ENCODE peak calls at places on chromosomes 4 and X, in six cellular contexts. N is body of pancreas, D is neural crest cell, J is GM06990, U is coronary artery, B is MM.1S. Z is an unnamed sample.

GRCh38 chrX:154317391-154318000 is 21.9 kb downstream of the TKTL1 start:
- DNase-seq in N (peak), D (peak), J (no peak), U (no peak), B (no peak), Z (peak)

GRCh38 chrX:153446950-153447580 is 1.2 kb upstream of the TREX2 start:
- DNase-seq in N (no peak), D (no peak), J (no peak), U (no peak), B (no peak), Z (no peak)

GRCh38 chr4:99062120-99062519 is 26.5 kb downstream of the ADH5 start:
- DNase-seq in N (no peak), D (no peak), J (no peak), U (no peak), B (no peak), Z (no peak)

GRCh38 chr4:15479089-15479912 is 9.6 kb downstream of the CC2D2A start:
- DNase-seq in N (peak), D (peak), J (peak), U (peak), B (peak), Z (peak)

GRCh38 chrX:15310117-15310516 is 5.3 kb downstream of the ASB11 start:
- DNase-seq in N (peak), D (no peak), J (no peak), U (no peak), B (no peak), Z (no peak)

GRCh38 chr4:7108660-7109059 is 40.8 kb upstream of the GRPEL1 start:
- DNase-seq in N (no peak), D (no peak), J (no peak), U (no peak), B (no peak), Z (no peak)

GRCh38 chr4:154743683-154744340 is at the start of gene LRAT:
- DNase-seq in N (peak), D (peak), J (no peak), U (no peak), B (no peak), Z (peak)

GRCh38 chr4:163048447-163048846 is 118.2 kb downstream of the NAF1 start:
- DNase-seq in N (peak), D (no peak), J (no peak), U (no peak), B (peak), Z (peak)

GRCh38 chrX:103726477-103726876 is 15.8 kb downstream of the TMEM31 start:
- DNase-seq in N (peak), D (no peak), J (no peak), U (no peak), B (no peak), Z (no peak)

GRCh38 chr4:159435561-159436023 is 332.7 kb downstream of the RAPGEF2 start:
- DNase-seq in N (no peak), D (no peak), J (no peak), U (no peak), B (no peak), Z (no peak)

GRCh38 chr4:159429693-159430035 is 326.8 kb downstream of the RAPGEF2 start:
- DNase-seq in N (no peak), D (no peak), J (no peak), U (no peak), B (no peak), Z (no peak)

GRCh38 chr4:159432436-159432835 is 329.6 kb downstream of the RAPGEF2 start:
- DNase-seq in N (no peak), D (no peak), J (no peak), U (no peak), B (no peak), Z (no peak)

GRCh38 chr4:159430896-159431295 is 328.0 kb downstream of the RAPGEF2 start:
- DNase-seq in N (no peak), D (no peak), J (no peak), U (no peak), B (no peak), Z (no peak)

GRCh38 chr4:159434496-159435241 is 331.8 kb downstream of the RAPGEF2 start:
- DNase-seq in N (no peak), D (no peak), J (no peak), U (no peak), B (no peak), Z (no peak)
- TF ChIP-seq CTCF in N (no peak), D (no peak), J (no peak), U (no peak), B (no peak), Z (no peak)

GRCh38 chr4:108783666-108784463 is 21.0 kb upstream of the ETNPPL start:
- DNase-seq in N (no peak), D (no peak), J (no peak), U (no peak), B (peak), Z (no peak)
- TF ChIP-seq CTCF in N (peak), D (peak), J (no peak), U (no peak), B (peak), Z (no peak)

GRCh38 chrX:41457618-41458192 is 10.6 kb downstream of the NYX start:
- DNase-seq in N (no peak), D (no peak), J (no peak), U (no peak), B (peak), Z (no peak)

DNA sequence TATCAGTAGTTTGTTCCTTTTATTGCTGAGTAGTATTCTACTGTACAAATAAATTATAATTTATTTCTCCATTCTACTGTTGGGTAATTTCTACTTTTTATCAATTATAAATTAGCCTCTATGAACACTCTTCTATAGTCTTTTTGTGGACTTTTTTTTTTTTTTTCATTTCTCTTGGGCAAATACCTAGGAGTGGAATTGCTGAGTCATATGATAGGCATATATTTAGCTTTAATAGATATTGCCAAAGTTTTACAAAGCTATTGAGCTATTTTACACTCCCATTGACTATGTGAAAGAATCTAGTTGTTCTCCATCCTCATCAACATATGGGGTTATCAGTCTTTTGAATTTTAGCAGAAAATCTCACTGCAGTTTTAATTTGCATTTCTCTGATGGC is 12.6 kb downstream of the NYX start:
- DNase-seq in N (no peak), D (no peak), J (no peak), U (no peak), B (no peak), Z (no peak)
- TF ChIP-seq CTCF in N (no peak), D (no peak), J (no peak), U (no peak), B (no peak), Z (no peak)

DNA sequence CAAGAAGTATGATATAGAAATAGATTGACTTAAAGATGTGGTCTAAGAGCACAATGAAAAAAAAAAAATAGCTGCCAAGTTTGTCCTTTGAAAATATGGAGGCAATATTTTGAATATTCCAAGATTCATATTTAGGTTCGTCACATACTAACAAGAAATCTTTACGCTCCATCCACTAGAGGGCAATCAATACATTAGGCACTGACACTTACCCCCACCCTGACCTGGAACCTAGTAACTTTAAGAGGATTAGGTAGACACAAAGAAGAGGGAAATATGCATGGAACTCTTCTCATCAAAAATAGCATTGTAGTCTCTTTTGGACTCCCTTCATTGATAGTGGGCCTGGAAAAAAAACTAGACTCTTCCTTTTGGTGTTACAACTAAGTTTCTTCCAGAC is 1108.1 kb downstream of the PCDH19 start:
- DNase-seq in N (no peak), D (no peak), J (no peak), U (no peak), B (peak), Z (no peak)
- TF ChIP-seq CTCF in N (no peak), D (peak), J (peak), U (no peak), B (peak), Z (peak)

DNA sequence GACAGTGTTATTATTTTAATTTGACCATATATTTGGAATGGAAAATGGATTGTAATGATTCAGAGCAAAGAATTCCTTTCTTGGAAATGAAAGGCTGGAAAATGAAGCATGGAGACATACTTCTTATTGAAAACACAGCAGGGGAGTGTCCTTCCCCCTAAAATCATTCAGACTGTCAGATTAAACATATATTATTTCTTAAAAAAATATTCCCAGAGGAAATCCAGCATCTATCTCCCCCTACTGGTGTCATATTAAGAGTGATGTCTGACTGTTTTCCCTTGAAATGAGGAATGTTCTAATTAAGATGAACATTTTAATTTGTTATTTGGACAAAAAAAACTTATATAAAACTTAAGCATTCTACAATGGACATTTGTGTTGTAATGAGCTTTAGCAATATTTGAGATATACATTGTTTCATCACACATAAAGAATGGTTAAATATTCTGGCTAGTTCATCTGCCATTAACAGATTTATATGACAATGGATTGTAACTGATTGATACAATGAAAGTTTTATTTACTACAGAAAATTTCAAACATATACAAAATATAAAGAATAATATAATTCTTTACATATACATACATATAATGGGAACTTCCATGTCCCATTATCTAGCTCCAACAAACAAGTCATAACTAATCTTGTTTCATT is 264.6 kb downstream of the SPRY1 start:
- DNase-seq in N (no peak), D (no peak), J (no peak), U (no peak), B (peak), Z (no peak)
- TF ChIP-seq CTCF in N (peak), D (peak), J (peak), U (peak), B (peak), Z (peak)

GRCh38 chr4:40305329-40306193 is 29.6 kb upstream of the CHRNA9 start:
- DNase-seq in N (no peak), D (no peak), J (peak), U (no peak), B (peak), Z (no peak)
- TF ChIP-seq CTCF in N (no peak), D (no peak), J (peak), U (no peak), B (peak), Z (no peak)

GRCh38 chrX:110992611-110993010 is 103.4 kb upstream of the PAK3 start:
- DNase-seq in N (peak), D (peak), J (peak), U (no peak), B (peak), Z (peak)
- TF ChIP-seq CTCF in N (peak), D (peak), J (peak), U (no peak), B (peak), Z (peak)

GRCh38 chrX:30196322-30196721 is 19.0 kb upstream of the MAGEB2 start:
- DNase-seq in N (no peak), D (no peak), J (no peak), U (no peak), B (peak), Z (no peak)
- TF ChIP-seq CTCF in N (no peak), D (peak), J (peak), U (no peak), B (peak), Z (no peak)

DNA sequence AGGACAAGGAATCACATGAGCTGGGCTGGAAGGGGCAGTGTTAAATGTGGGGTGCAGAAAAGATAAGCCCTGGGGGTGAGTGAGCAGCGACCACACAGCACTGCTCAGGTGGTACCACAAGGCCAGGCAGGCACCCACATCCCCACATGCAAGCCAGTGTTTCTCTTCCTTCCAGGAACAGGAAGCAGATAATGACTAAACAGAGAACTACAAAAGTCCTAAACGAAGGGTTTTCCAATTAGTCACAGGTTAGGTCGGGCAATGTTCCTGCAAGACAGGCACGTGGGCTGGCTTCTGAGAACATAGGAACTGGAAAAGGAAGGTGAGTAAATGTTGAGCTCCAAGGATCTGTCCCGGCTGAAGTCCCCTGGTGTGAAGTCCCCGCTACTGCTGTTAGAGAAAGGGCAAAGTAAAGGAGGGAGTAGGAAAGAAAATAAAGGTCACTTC is 19.5 kb downstream of the RELL1 start:
- DNase-seq in N (no peak), D (no peak), J (no peak), U (no peak), B (no peak), Z (peak)
- TF ChIP-seq CTCF in N (no peak), D (no peak), J (no peak), U (no peak), B (no peak), Z (no peak)

Z was measured in endothelial cell.